ENCODE peak calls at places on chromosomes 1 and 21, in ten cellular contexts. W is stimulated activated CD4-positive, alpha-beta T cell treated with anti-CD3 and anti-CD28 coated beads, Interleukin-1b, Interleukin-23, amount 100 ng/mL, for 4 hours; X is NCI-H146; F is fibroblast of the aortic adventitia; C is SHP77 treated with DMSO at 0.1 percent for 48 hours; U is glutamatergic neuron; O is activated naive CD4-positive, alpha-beta T cell treated with Interleukin-2 at 50 U/mL for 16 hours; H is activated naive CD8-positive, alpha-beta T cell treated with anti-CD3 and anti-CD28 coated beads, Interleukin-2, amount 10 ng/mL, durations not matched to agents 7 days and 5 days; K is astrocyte of the spinal cord; S is type B pancreatic cell. I is an unnamed sample.

GRCh38 chr1:43507296-43508295 is 23.1 kb upstream of the PTPRF start:
- DNase-seq in W (no peak), X (no peak), F (no peak), C (no peak), U (no peak), O (no peak), H (no peak), K (no peak), S (peak), I (no peak)

GRCh38 chr1:18775341-18775740 is 84.1 kb downstream of the TAS1R2 start:
- DNase-seq in W (no peak), X (no peak), F (no peak), C (no peak), U (no peak), O (no peak), H (no peak), K (no peak), S (no peak), I (no peak)

GRCh38 chr1:64474639-64475038 is 4.7 kb downstream of the CACHD1 start:
- DNase-seq in W (no peak), X (no peak), F (peak), C (no peak), U (no peak), O (no peak), H (no peak), K (peak), S (no peak), I (no peak)

GRCh38 chr1:23129846-23130245 is 38.8 kb downstream of the LUZP1 start:
- DNase-seq in W (no peak), X (no peak), F (peak), C (no peak), U (no peak), O (no peak), H (no peak), K (no peak), S (no peak), I (no peak)

GRCh38 chr1:168365719-168366474 is 85.2 kb downstream of the TBX19 start:
- DNase-seq in W (no peak), X (no peak), F (no peak), C (no peak), U (no peak), O (no peak), H (no peak), K (no peak), S (no peak), I (no peak)

GRCh38 chr1:51990478-51990965 is at the start of gene RAB3B:
- DNase-seq in W (peak), X (peak), F (peak), C (peak), U (peak), O (peak), H (peak), K (peak), S (peak), I (peak)

GRCh38 chr1:23343246-23344110 is 606 bp downstream of the HNRNPR start:
- DNase-seq in W (peak), X (peak), F (peak), C (no peak), U (peak), O (peak), H (peak), K (peak), S (no peak), I (peak)

GRCh38 chr1:182589520-182589919 is 464 bp upstream of the RNASEL start:
- DNase-seq in W (no peak), X (no peak), F (no peak), C (no peak), U (no peak), O (no peak), H (no peak), K (no peak), S (no peak), I (no peak)

GRCh38 chr1:30469426-30469825 is 254.0 kb downstream of the MATN1 start:
- DNase-seq in W (no peak), X (no peak), F (no peak), C (no peak), U (no peak), O (no peak), H (no peak), K (no peak), S (no peak), I (no peak)

GRCh38 chr1:18794066-18794465 is 65.4 kb downstream of the TAS1R2 start:
- DNase-seq in W (no peak), X (no peak), F (no peak), C (no peak), U (no peak), O (no peak), H (no peak), K (no peak), S (no peak), I (no peak)

GRCh38 chr1:98027044-98027443 is 106.2 kb upstream of the DPYD start:
- DNase-seq in W (no peak), X (no peak), F (no peak), C (no peak), U (no peak), O (no peak), H (no peak), K (no peak), S (no peak), I (no peak)

GRCh38 chr21:41745971-41746743 is 20.7 kb downstream of the RIPK4 start:
- DNase-seq in W (no peak), X (no peak), F (no peak), C (no peak), U (no peak), O (no peak), H (no peak), K (no peak), S (no peak), I (no peak)

GRCh38 chr21:46211376-46211775 is 17.2 kb downstream of the LSS start:
- DNase-seq in W (no peak), X (no peak), F (no peak), C (no peak), U (no peak), O (no peak), H (no peak), K (no peak), S (no peak), I (no peak)

GRCh38 chr1:53592521-53592982 is 133.4 kb downstream of the DMRTB1 start:
- DNase-seq in W (no peak), X (peak), F (peak), C (no peak), U (no peak), O (no peak), H (peak), K (peak), S (no peak), I (no peak)

GRCh38 chr1:29518183-29518835 is 282.0 kb downstream of the PTPRU start:
- DNase-seq in W (no peak), X (no peak), F (no peak), C (no peak), U (no peak), O (no peak), H (no peak), K (no peak), S (peak), I (no peak)